ENCODE peak calls at places on chromosome 4, in five cellular contexts. I, V, Z, E and Q are unnamed samples.

GRCh38 chr4:99816611-99817309 is at the start of gene DAPP1:
- DNase-seq in E (peak), Z (no peak), V (peak), I (no peak), Q (peak)

GRCh38 chr4:56976878-56977320 is 507 bp downstream of the NOA1 start:
- DNase-seq in E (peak), V (peak), I (peak), Z (peak), Q (peak)

GRCh38 chr4:125891597-125892258 is 577.0 kb downstream of the FAT4 start:
- DNase-seq in E (no peak), V (no peak), I (no peak), Z (no peak), Q (peak)

GRCh38 chr4:88225216-88226107 is 58.9 kb downstream of the PPM1K start:
- DNase-seq in V (no peak), I (no peak), Z (no peak), E (no peak), Q (no peak)

GRCh38 chr4:76981649-76982048 is 32.1 kb downstream of the SEPTIN11 start:
- DNase-seq in I (no peak), V (no peak), E (no peak), Z (no peak), Q (no peak)

GRCh38 chr4:162406637-162407370 is 243.0 kb upstream of the FSTL5 start:
- DNase-seq in V (peak), E (no peak), I (no peak), Z (no peak), Q (peak)

GRCh38 chr4:58825278-58825677 is 1715.1 kb upstream of the IGFBP7 start:
- DNase-seq in V (no peak), I (no peak), E (no peak), Z (no peak), Q (no peak)

GRCh38 chr4:144709793-144710525 is 64.0 kb downstream of the HHIP start:
- DNase-seq in E (no peak), I (no peak), Z (no peak), V (no peak), Q (no peak)

GRCh38 chr4:74674750-74675149 is 119.6 kb downstream of the BTC start:
- DNase-seq in V (no peak), I (no peak), E (no peak), Z (no peak), Q (no peak)

GRCh38 chr4:165299399-165300060 is 27.9 kb upstream of the MSMO1 start:
- DNase-seq in E (no peak), Z (no peak), V (no peak), I (no peak), Q (no peak)

GRCh38 chr4:173192375-173193162 is 24.0 kb downstream of the GALNT7 start:
- DNase-seq in E (no peak), Z (no peak), V (no peak), I (no peak), Q (no peak)

GRCh38 chr4:79663157-79663556 is 255.1 kb upstream of the GK2 start:
- DNase-seq in I (no peak), V (no peak), E (no peak), Z (no peak), Q (no peak)

GRCh38 chr4:94345267-94345666 is 2.6 kb upstream of the HPGDS start:
- DNase-seq in V (no peak), E (no peak), I (no peak), Z (no peak), Q (no peak)

GRCh38 chr4:113513376-113513775 is 248.2 kb downstream of the CAMK2D start:
- DNase-seq in V (no peak), I (no peak), E (no peak), Z (no peak), Q (no peak)